ENCODE peak calls at places on chromosomes 6 and 20, in six cellular contexts. F is H9, H is IMR-90, Y is mesenchymal stem cell, E is H1, N is trophoblast cell. X is an unnamed sample.

GRCh38 chr6:127300411-127300810 is 33.7 kb downstream of the RNF146 start:
- DNase-seq in F (peak; percentile 47), H (peak; percentile 92), Y (peak; percentile 90), E (peak; percentile 27), N (peak; percentile 57), X (no peak)

GRCh38 chr6:114810468-114810867 is 467.6 kb upstream of the HS3ST5 start:
- DNase-seq in F (no peak), H (no peak), Y (no peak), E (no peak), N (no peak), X (no peak)

GRCh38 chr20:49880177-49880576 is 35.2 kb downstream of the SPATA2 start:
- DNase-seq in F (no peak), H (peak; percentile 78), Y (no peak), E (no peak), N (no peak), X (no peak)

GRCh38 chr6:112013051-112013450 is 40.9 kb upstream of the CCN6 start:
- DNase-seq in F (no peak), H (peak; percentile 15), Y (no peak), E (no peak), N (no peak), X (no peak)

GRCh38 chr20:10077081-10077471 is 42.3 kb downstream of the ANKEF1 start:
- DNase-seq in F (peak; percentile 62), H (no peak), Y (no peak), E (no peak), N (no peak), X (no peak)

GRCh38 chr6:106617302-106617701 is 12.0 kb downstream of the RTN4IP1 start:
- DNase-seq in F (no peak), H (no peak), Y (no peak), E (no peak), N (no peak), X (no peak)

GRCh38 chr20:44074252-44075151 is 112.5 kb downstream of the JPH2 start:
- DNase-seq in F (no peak), H (peak; percentile 85), Y (peak; percentile 63), E (no peak), N (no peak), X (no peak)

GRCh38 chr6:44342052-44342451 is 398 bp upstream of the SPATS1 start:
- DNase-seq in F (no peak), H (no peak), Y (no peak), E (no peak), N (no peak), X (no peak)

GRCh38 chr6:38978139-38978704 is 70.4 kb upstream of the GLP1R start:
- DNase-seq in F (no peak), H (no peak), Y (no peak), E (no peak), N (no peak), X (no peak)

GRCh38 chr6:106048331-106048730 is 37.8 kb upstream of the PRDM1 start:
- DNase-seq in F (no peak), H (no peak), Y (no peak), E (no peak), N (no peak), X (no peak)

DNA sequence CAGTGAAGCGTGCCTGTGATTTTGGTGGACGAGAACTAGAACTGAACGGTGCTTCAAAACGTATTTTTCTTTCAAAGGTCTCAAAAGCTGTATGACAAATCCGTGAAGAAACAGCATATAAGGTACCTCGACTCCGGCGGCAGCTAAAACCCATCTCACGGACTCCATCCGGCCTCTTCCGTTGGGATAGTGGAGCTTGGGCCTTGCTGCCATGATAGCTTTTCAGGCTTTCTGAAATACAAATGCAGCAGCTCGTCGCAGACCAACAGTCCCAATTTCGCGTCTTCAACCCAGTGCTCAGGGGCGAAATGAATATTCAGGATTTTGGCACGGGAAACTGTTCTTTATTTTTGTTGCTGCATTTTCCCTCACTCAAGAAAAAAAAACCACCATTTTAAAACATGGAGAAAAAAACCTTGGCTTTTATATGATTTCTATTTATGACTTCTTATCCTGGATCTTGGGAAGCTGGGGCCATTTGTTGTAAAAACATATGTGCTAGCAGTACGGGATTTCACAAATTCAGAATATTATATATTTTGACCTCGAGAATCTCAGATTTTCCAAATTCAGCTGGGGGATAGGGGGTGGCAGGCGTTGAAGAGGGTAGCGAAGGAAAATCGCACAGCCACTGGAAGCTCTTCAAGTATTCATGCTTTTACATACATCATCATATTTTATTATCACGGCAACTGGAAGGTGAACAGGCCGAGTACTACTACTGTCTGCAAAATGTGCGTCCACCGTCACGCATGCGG is 874 bp downstream of the GSTA4 start:
- DNase-seq in F (no peak), H (peak; percentile 51), Y (peak; percentile 57), E (no peak), N (no peak), X (peak; percentile 24)
- H2BK5ac ChIP-seq in F (peak overlapping the region; percentile 27), H (peak overlapping the region; percentile 81), Y (peak overlapping the region; percentile 31), E (peak overlapping the region; percentile 90), N (peak overlapping the region; percentile 56), X (peak overlapping the region; percentile 88)

GRCh38 chr20:19633985-19634384 is 124.1 kb upstream of the RIN2 start:
- DNase-seq in F (no peak), H (peak; percentile 33), Y (no peak), E (no peak), N (no peak), X (no peak)
- H3K14ac ChIP-seq in F (no peak overlapping the region), H (no peak overlapping the region), Y (no peak overlapping the region), E (no peak overlapping the region), N (no peak overlapping the region), X (no peak overlapping the region)

GRCh38 chr6:156423829-156424228 is 353.3 kb upstream of the ARID1B start:
- DNase-seq in F (no peak), H (no peak), Y (no peak), E (no peak), N (no peak), X (no peak)
- H3K27ac ChIP-seq in F (no peak overlapping the region), H (no peak overlapping the region), Y (no peak overlapping the region), E (no peak overlapping the region), N (no peak overlapping the region), X (no peak overlapping the region)

GRCh38 chr6:36660771-36661471 is 17.6 kb upstream of the CDKN1A start:
- DNase-seq in F (peak; percentile 88), H (no peak), Y (no peak), E (no peak), N (peak; percentile 82), X (peak; percentile 57)
- H2BK5ac ChIP-seq in F (no peak overlapping the region), H (no peak overlapping the region), Y (no peak overlapping the region), E (peak overlapping the region; percentile 86), N (no peak overlapping the region), X (no peak overlapping the region)

GRCh38 chr20:37866051-37866450 is 36.9 kb upstream of the VSTM2L start:
- DNase-seq in F (no peak), H (no peak), Y (no peak), E (no peak), N (no peak), X (no peak)
- H3K14ac ChIP-seq in F (no peak overlapping the region), H (no peak overlapping the region), Y (no peak overlapping the region), E (no peak overlapping the region), N (no peak overlapping the region), X (no peak overlapping the region)

X was measured in neuronal stem cell.